ENCODE peak calls at places on chromosomes 7 and 10, in four cellular contexts. One of them, this sample, is unnamed.
A peak's percentile ranks its signal among the peaks of the same experiment; 100 is the strongest.

GRCh38 chr7:108132551-108133265 is 2.5 kb upstream of the LAMB4 start:
- DNase-seq in H7: no peak
- DNase-seq in AG04450: no peak
- DNase-seq in ureter: no peak
- DNase-seq in this sample: no peak

GRCh38 chr7:1691601-1692499 is 21.8 kb downstream of the ELFN1 start:
- DNase-seq in H7: peak; percentile 36
- DNase-seq in AG04450: no peak
- DNase-seq in ureter: peak; percentile 59
- DNase-seq in this sample: peak; percentile 75

GRCh38 chr7:44189993-44190872 is 994 bp upstream of the GCK start:
- DNase-seq in H7: no peak
- DNase-seq in AG04450: no peak
- DNase-seq in ureter: no peak
- DNase-seq in this sample: no peak

GRCh38 chr7:351681-352480 is 61.9 kb downstream of the FOXL3 start:
- DNase-seq in H7: peak; percentile 80
- DNase-seq in AG04450: no peak
- DNase-seq in ureter: no peak
- DNase-seq in this sample: no peak

GRCh38 chr10:99123851-99124250 is 111.8 kb downstream of the HPSE2 start:
- DNase-seq in H7: no peak
- DNase-seq in AG04450: no peak
- DNase-seq in ureter: no peak
- DNase-seq in this sample: no peak

GRCh38 chr10:101071266-101071884 is 9.6 kb downstream of the KAZALD1 start:
- DNase-seq in H7: no peak
- DNase-seq in AG04450: no peak
- DNase-seq in ureter: no peak
- DNase-seq in this sample: peak; percentile 58

GRCh38 chr7:150340024-150340749 is 1.2 kb downstream of the RARRES2 start:
- DNase-seq in H7: peak; percentile 78
- DNase-seq in AG04450: peak; percentile 21
- DNase-seq in ureter: no peak
- DNase-seq in this sample: no peak

GRCh38 chr10:124381011-124381591 is 37.6 kb downstream of the OAT start:
- DNase-seq in H7: peak; percentile 8
- DNase-seq in AG04450: no peak
- DNase-seq in ureter: no peak
- DNase-seq in this sample: no peak

GRCh38 chr10:8183241-8183704 is 128.8 kb downstream of the GATA3 start:
- DNase-seq in H7: no peak
- DNase-seq in AG04450: no peak
- DNase-seq in ureter: no peak
- DNase-seq in this sample: no peak

GRCh38 chr7:101618916-101619315 is 10.2 kb downstream of the MYL10 start:
- DNase-seq in H7: peak; percentile 60
- DNase-seq in AG04450: no peak
- DNase-seq in ureter: no peak
- DNase-seq in this sample: no peak

GRCh38 chr10:86936661-86937501 is 20.5 kb downstream of the MMRN2 start:
- DNase-seq in H7: no peak
- DNase-seq in AG04450: no peak
- DNase-seq in ureter: no peak
- DNase-seq in this sample: no peak

GRCh38 chr7:121473645-121474300 is 77.7 kb upstream of the FAM3C start:
- DNase-seq in H7: no peak
- DNase-seq in AG04450: no peak
- DNase-seq in ureter: no peak
- DNase-seq in this sample: no peak

GRCh38 chr10:7857259-7857658 is 39.0 kb downstream of the TAF3 start:
- DNase-seq in H7: no peak
- DNase-seq in AG04450: no peak
- DNase-seq in ureter: no peak
- DNase-seq in this sample: no peak

GRCh38 chr10:75417522-75417927 is 13.9 kb upstream of the LRMDA start:
- DNase-seq in H7: peak; percentile 71
- DNase-seq in AG04450: no peak
- DNase-seq in ureter: no peak
- DNase-seq in this sample: no peak

GRCh38 chr10:59311025-59311424 is 51.3 kb downstream of the FAM13C start:
- DNase-seq in H7: no peak
- DNase-seq in AG04450: no peak
- DNase-seq in ureter: no peak
- DNase-seq in this sample: no peak

GRCh38 chr7:670501-671390 is 55.8 kb upstream of the DNAAF5 start:
- DNase-seq in H7: peak; percentile 52
- DNase-seq in AG04450: no peak
- DNase-seq in ureter: no peak
- DNase-seq in this sample: no peak

GRCh38 chr7:100887186-100887954 is 2.1 kb downstream of the UFSP1 start:
- DNase-seq in H7: peak; percentile 54
- DNase-seq in AG04450: no peak
- DNase-seq in ureter: peak; percentile 57
- DNase-seq in this sample: no peak

GRCh38 chr7:49513939-49514338 is 259.5 kb upstream of the VWC2 start:
- DNase-seq in H7: no peak
- DNase-seq in AG04450: no peak
- DNase-seq in ureter: no peak
- DNase-seq in this sample: no peak

GRCh38 chr10:30374353-30374752 is 25.3 kb upstream of the MTPAP start:
- DNase-seq in H7: peak; percentile 78
- DNase-seq in AG04450: no peak
- DNase-seq in ureter: no peak
- DNase-seq in this sample: no peak

GRCh38 chr10:43623351-43623750 is 17.1 kb downstream of the ZNF485 start:
- DNase-seq in H7: no peak
- DNase-seq in AG04450: no peak
- DNase-seq in ureter: no peak
- DNase-seq in this sample: no peak

GRCh38 chr10:36608251-36608650 is 517.1 kb upstream of the ANKRD30A start:
- DNase-seq in H7: no peak
- DNase-seq in AG04450: peak; percentile 11
- DNase-seq in ureter: no peak
- DNase-seq in this sample: no peak

GRCh38 chr7:8178353-8178752 is 83.6 kb downstream of the ICA1 start:
- DNase-seq in H7: no peak
- DNase-seq in AG04450: no peak
- DNase-seq in ureter: no peak
- DNase-seq in this sample: no peak

GRCh38 chr7:4809091-4809591 is 33.7 kb downstream of the AP5Z1 start:
- DNase-seq in H7: peak; percentile 58
- DNase-seq in AG04450: no peak
- DNase-seq in ureter: no peak
- DNase-seq in this sample: peak; percentile 61

GRCh38 chr7:73354787-73355186 is 26.8 kb downstream of the FKBP6 start:
- DNase-seq in H7: no peak
- DNase-seq in AG04450: no peak
- DNase-seq in ureter: no peak
- DNase-seq in this sample: no peak

GRCh38 chr7:75945297-75946168 is 30.6 kb downstream of the POR start:
- DNase-seq in H7: no peak
- DNase-seq in AG04450: no peak
- DNase-seq in ureter: no peak
- DNase-seq in this sample: peak; percentile 41

GRCh38 chr10:74738985-74739567 is 87.3 kb upstream of the KAT6B start:
- DNase-seq in H7: no peak
- DNase-seq in AG04450: no peak
- DNase-seq in ureter: no peak
- DNase-seq in this sample: no peak

GRCh38 chr7:119270045-119270464 is 1002.9 kb upstream of the KCND2 start:
- DNase-seq in H7: peak; percentile 1
- DNase-seq in AG04450: peak; percentile 26
- DNase-seq in ureter: no peak
- DNase-seq in this sample: no peak

GRCh38 chr10:132370426-132371340 is 26.3 kb upstream of the PWWP2B start:
- DNase-seq in H7: peak; percentile 47
- DNase-seq in AG04450: no peak
- DNase-seq in ureter: no peak
- DNase-seq in this sample: no peak

GRCh38 chr7:55255501-55256445 is 109.4 kb upstream of the LANCL2 start:
- DNase-seq in H7: peak; percentile 90
- DNase-seq in AG04450: peak; percentile 32
- DNase-seq in ureter: peak; percentile 85
- DNase-seq in this sample: peak; percentile 76

GRCh38 chr7:115252461-115252860 is 330.6 kb downstream of the MDFIC start:
- DNase-seq in H7: no peak
- DNase-seq in AG04450: no peak
- DNase-seq in ureter: no peak
- DNase-seq in this sample: no peak

GRCh38 chr10:13787015-13787421 is 200.3 kb downstream of the PRPF18 start:
- DNase-seq in H7: no peak
- DNase-seq in AG04450: no peak
- DNase-seq in ureter: no peak
- DNase-seq in this sample: no peak

GRCh38 chr10:29499993-29500537 is 134.7 kb downstream of the SVIL start:
- DNase-seq in H7: no peak
- DNase-seq in AG04450: no peak
- DNase-seq in ureter: no peak
- DNase-seq in this sample: no peak

GRCh38 chr7:95905165-95905564 is 132.8 kb downstream of the DYNC1I1 start:
- DNase-seq in H7: no peak
- DNase-seq in AG04450: no peak
- DNase-seq in ureter: no peak
- DNase-seq in this sample: no peak

GRCh38 chr10:132972149-132972985 is 30.0 kb upstream of the CFAP46 start:
- DNase-seq in H7: peak; percentile 80
- DNase-seq in AG04450: no peak
- DNase-seq in ureter: no peak
- DNase-seq in this sample: no peak

GRCh38 chr7:13984831-13985685 is 4.4 kb downstream of the ETV1 start:
- DNase-seq in H7: no peak
- DNase-seq in AG04450: no peak
- DNase-seq in ureter: no peak
- DNase-seq in this sample: no peak

GRCh38 chr10:77319557-77319956 is 318.1 kb downstream of the KCNMA1 start:
- DNase-seq in H7: no peak
- DNase-seq in AG04450: no peak
- DNase-seq in ureter: no peak
- DNase-seq in this sample: no peak

GRCh38 chr7:130299909-130300308 is 6.9 kb downstream of the CPA4 start:
- DNase-seq in H7: no peak
- DNase-seq in AG04450: no peak
- DNase-seq in ureter: no peak
- DNase-seq in this sample: no peak